ENCODE peak calls at places on chromosomes 12 and 14, in seven cellular contexts. D is H7, F is coronary artery, O is skeletal muscle cell, U is astrocyte of the cerebellum, G is HFF-Myc, T is A549. C is an unnamed sample.
A peak's percentile ranks its signal among the peaks of the same experiment; 100 is the strongest.

GRCh38 chr14:45070215-45070614 is 13.7 kb upstream of the PRPF39 start:
- DNase-seq in D (no peak), F (no peak), O (no peak), U (no peak), G (no peak), T (no peak), C (no peak)

GRCh38 chr14:71645656-71646055 is 286.6 kb upstream of the RGS6 start:
- DNase-seq in D (no peak), F (no peak), O (peak; percentile 65), U (no peak), G (no peak), T (no peak), C (no peak)

GRCh38 chr14:38992067-38992835 is 110.8 kb downstream of the SEC23A start:
- DNase-seq in D (no peak), F (no peak), O (no peak), U (no peak), G (no peak), T (no peak), C (no peak)

GRCh38 chr12:114393569-114393968 is 12.4 kb downstream of the TBX5 start:
- DNase-seq in D (peak; percentile 48), F (no peak), O (no peak), U (no peak), G (no peak), T (no peak), C (peak; percentile 14)

GRCh38 chr12:119153477-119154434 is 25.0 kb upstream of the HSPB8 start:
- DNase-seq in D (peak; percentile 96), F (no peak), O (no peak), U (no peak), G (no peak), T (no peak), C (peak; percentile 76)

GRCh38 chr14:92747701-92748258 is 647 bp downstream of the LGMN start:
- DNase-seq in D (peak; percentile 48), F (no peak), O (no peak), U (no peak), G (no peak), T (no peak), C (no peak)

GRCh38 chr12:52353766-52354165 is 13.5 kb downstream of the KRT85 start:
- DNase-seq in D (no peak), F (no peak), O (no peak), U (no peak), G (no peak), T (no peak), C (no peak)

GRCh38 chr12:113609692-113610469 is 138.2 kb upstream of the LHX5 start:
- DNase-seq in D (peak; percentile 86), F (peak; percentile 55), O (no peak), U (no peak), G (no peak), T (no peak), C (no peak)

GRCh38 chr12:67456281-67456918 is 187.2 kb downstream of the CAND1 start:
- DNase-seq in D (no peak), F (no peak), O (peak; percentile 85), U (peak; percentile 81), G (peak; percentile 88), T (no peak), C (no peak)

GRCh38 chr14:102768223-102769048 is 8.8 kb upstream of the TRAF3 start:
- DNase-seq in D (peak; percentile 15), F (no peak), O (no peak), U (no peak), G (no peak), T (no peak), C (no peak)

GRCh38 chr12:49236423-49236822 is 28.5 kb upstream of the TUBA1C start:
- DNase-seq in D (no peak), F (no peak), O (no peak), U (no peak), G (no peak), T (no peak), C (no peak)

GRCh38 chr12:86838709-86839108 is 582.5 kb upstream of the MGAT4C start:
- DNase-seq in D (peak; percentile 4), F (no peak), O (no peak), U (no peak), G (no peak), T (no peak), C (no peak)

GRCh38 chr14:73751157-73751691 is 37.0 kb upstream of the PNMA1 start:
- DNase-seq in D (no peak), F (no peak), O (no peak), U (no peak), G (no peak), T (no peak), C (peak; percentile 69)

GRCh38 chr12:124557518-124558223 is 9.7 kb downstream of the NCOR2 start:
- DNase-seq in D (peak; percentile 84), F (no peak), O (no peak), U (no peak), G (no peak), T (no peak), C (no peak)

GRCh38 chr12:1612196-1612595 is 16.8 kb upstream of the WNT5B start:
- DNase-seq in D (no peak), F (no peak), O (no peak), U (no peak), G (no peak), T (no peak), C (no peak)

GRCh38 chr12:102958073-102958829 is 777 bp downstream of the ASCL1 start:
- DNase-seq in D (peak; percentile 87), F (no peak), O (no peak), U (peak; percentile 2), G (no peak), T (peak; percentile 21), C (no peak)

GRCh38 chr14:102096569-102097188 is 9.8 kb upstream of the HSP90AA1 start:
- DNase-seq in D (peak; percentile 78), F (no peak), O (no peak), U (peak; percentile 57), G (peak; percentile 56), T (peak; percentile 76), C (peak; percentile 92)

GRCh38 chr12:93571854-93572711 is at the start of gene SOCS2:
- DNase-seq in D (peak; percentile 84), F (no peak), O (no peak), U (no peak), G (no peak), T (peak; percentile 35), C (peak; percentile 80)

GRCh38 chr12:106020736-106021135 is 118.0 kb downstream of the NUAK1 start:
- DNase-seq in D (no peak), F (no peak), O (no peak), U (no peak), G (no peak), T (no peak), C (no peak)

GRCh38 chr14:104891664-104892500 is 26.8 kb downstream of the CEP170B start:
- DNase-seq in D (peak; percentile 62), F (no peak), O (no peak), U (no peak), G (no peak), T (no peak), C (peak; percentile 61)

GRCh38 chr12:26493656-26494055 is 298.3 kb downstream of the SSPN start:
- DNase-seq in D (no peak), F (no peak), O (no peak), U (peak; percentile 11), G (no peak), T (no peak), C (no peak)

GRCh38 chr12:45730116-45730841 is 773 bp downstream of the ARID2 start:
- DNase-seq in D (peak; percentile 60), F (peak; percentile 75), O (no peak), U (no peak), G (no peak), T (no peak), C (peak; percentile 70)

GRCh38 chr12:727321-727720 is 25.1 kb upstream of the WNK1 start:
- DNase-seq in D (no peak), F (no peak), O (no peak), U (no peak), G (no peak), T (no peak), C (no peak)

GRCh38 chr12:46364777-46365580 is 7.6 kb downstream of the SLC38A2 start:
- DNase-seq in D (no peak), F (no peak), O (no peak), U (no peak), G (no peak), T (no peak), C (peak; percentile 82)

GRCh38 chr12:30145351-30146017 is 361.7 kb upstream of the TMTC1 start:
- DNase-seq in D (no peak), F (no peak), O (no peak), U (no peak), G (no peak), T (no peak), C (no peak)

GRCh38 chr12:15209782-15210181 is 11.4 kb downstream of the RERG start:
- DNase-seq in D (no peak), F (no peak), O (no peak), U (peak; percentile 93), G (no peak), T (no peak), C (no peak)

GRCh38 chr12:110744176-110744575 is 1.5 kb upstream of the PPP1CC start:
- DNase-seq in D (no peak), F (no peak), O (no peak), U (no peak), G (no peak), T (no peak), C (peak; percentile 72)
- H3K4me3 ChIP-seq in D (peak overlapping the region; percentile 48), F (peak overlapping the region; percentile 93), O (no peak overlapping the region), U (peak overlapping the region; percentile 69), G (peak overlapping the region; percentile 58), T (peak overlapping the region; percentile 98), C (no peak overlapping the region)

GRCh38 chr12:91913124-91913523 is 232.5 kb downstream of the BTG1 start:
- DNase-seq in D (no peak), F (no peak), O (no peak), U (no peak), G (no peak), T (no peak), C (no peak)

GRCh38 chr12:91910871-91911388 is 234.7 kb downstream of the BTG1 start:
- DNase-seq in D (peak; percentile 14), F (no peak), O (no peak), U (no peak), G (no peak), T (no peak), C (no peak)

GRCh38 chr12:91914701-91915100 is 230.9 kb downstream of the BTG1 start:
- DNase-seq in D (no peak), F (no peak), O (no peak), U (no peak), G (no peak), T (no peak), C (no peak)

GRCh38 chr12:91913651-91914050 is 232.0 kb downstream of the BTG1 start:
- DNase-seq in D (no peak), F (no peak), O (no peak), U (no peak), G (no peak), T (no peak), C (no peak)

GRCh38 chr12:91912178-91912577 is 233.5 kb downstream of the BTG1 start:
- DNase-seq in D (no peak), F (no peak), O (no peak), U (no peak), G (no peak), T (no peak), C (no peak)
- H3K4me3 ChIP-seq in D (no peak overlapping the region), F (no peak overlapping the region), O (no peak overlapping the region), U (no peak overlapping the region), G (no peak overlapping the region), T (no peak overlapping the region), C (no peak overlapping the region)

GRCh38 chr14:50954811-50955372 is 10.6 kb upstream of the PYGL start:
- DNase-seq in D (peak; percentile 61), F (no peak), O (no peak), U (peak; percentile 57), G (peak; percentile 35), T (peak; percentile 61), C (no peak)
- H3K4me3 ChIP-seq in D (no peak overlapping the region), F (no peak overlapping the region), O (no peak overlapping the region), U (no peak overlapping the region), G (no peak overlapping the region), T (peak overlapping the region; percentile 9), C (no peak overlapping the region)

GRCh38 chr14:100221419-100222218 is 17.3 kb upstream of the YY1 start:
- DNase-seq in D (peak; percentile 67), F (no peak), O (peak; percentile 18), U (peak; percentile 22), G (no peak), T (no peak), C (no peak)
- H3K4me3 ChIP-seq in D (peak overlapping the region; percentile 42), F (peak overlapping the region; percentile 72), O (peak overlapping the region; percentile 51), U (peak overlapping the region; percentile 34), G (peak overlapping the region; percentile 42), T (peak overlapping the region; percentile 36), C (peak overlapping the region; percentile 20)